ENCODE peak calls at places on chromosomes 1 and 21, in eight cellular contexts. G, Q, V, D, Y, A, H and W are unnamed samples.

GRCh38 chr1:229342305-229342901 is 444 bp downstream of the CCSAP start:
- DNase-seq in G (peak), Q (peak), V (peak), D (peak), Y (peak), A (peak), H (peak), W (peak)

GRCh38 chr1:219837994-219838294 is 90.4 kb downstream of the SLC30A10 start:
- DNase-seq in G (no peak), Q (no peak), V (no peak), D (no peak), Y (no peak), A (no peak), H (no peak), W (no peak)

GRCh38 chr1:218156602-218157001 is 128.5 kb upstream of the RRP15 start:
- DNase-seq in G (no peak), Q (peak), V (no peak), D (no peak), Y (no peak), A (peak), H (peak), W (no peak)

GRCh38 chr1:15299811-15300210 is 52.8 kb downstream of the FHAD1 start:
- DNase-seq in G (no peak), Q (no peak), V (no peak), D (no peak), Y (no peak), A (no peak), H (no peak), W (no peak)

GRCh38 chr1:11037740-11038182 is 9.3 kb downstream of the MASP2 start:
- DNase-seq in G (peak), Q (peak), V (peak), D (peak), Y (peak), A (peak), H (peak), W (peak)

GRCh38 chr21:42061866-42062542 is 9.1 kb upstream of the UMODL1 start:
- DNase-seq in G (no peak), Q (no peak), V (peak), D (no peak), Y (no peak), A (no peak), H (no peak), W (no peak)

GRCh38 chr1:83860506-83861221 is 138.3 kb downstream of the TTLL7 start:
- DNase-seq in G (peak), Q (no peak), V (peak), D (peak), Y (no peak), A (peak), H (peak), W (peak)

GRCh38 chr1:115547661-115548060 is 94.1 kb upstream of the VANGL1 start:
- DNase-seq in G (no peak), Q (no peak), V (no peak), D (peak), Y (no peak), A (no peak), H (no peak), W (no peak)

GRCh38 chr1:223472057-223472456 is 78.8 kb downstream of the CCDC185 start:
- DNase-seq in G (no peak), Q (no peak), V (no peak), D (no peak), Y (no peak), A (no peak), H (no peak), W (no peak)

GRCh38 chr1:18941221-18942141 is 15.0 kb downstream of the IFFO2 start:
- DNase-seq in G (peak), Q (no peak), V (no peak), D (no peak), Y (peak), A (no peak), H (peak), W (peak)

GRCh38 chr1:21349693-21350092 is 59.4 kb upstream of the ECE1 start:
- DNase-seq in G (no peak), Q (no peak), V (no peak), D (no peak), Y (no peak), A (no peak), H (no peak), W (no peak)

GRCh38 chr1:2909797-2910196 is 108.3 kb upstream of the TTC34 start:
- DNase-seq in G (no peak), Q (no peak), V (no peak), D (no peak), Y (no peak), A (no peak), H (no peak), W (no peak)

GRCh38 chr1:77533660-77534295 is 148.7 kb downstream of the ZZZ3 start:
- DNase-seq in G (peak), Q (no peak), V (peak), D (peak), Y (peak), A (peak), H (peak), W (peak)

GRCh38 chr21:41418956-41419680 is 6.9 kb upstream of the MX1 start:
- DNase-seq in G (no peak), Q (no peak), V (no peak), D (no peak), Y (no peak), A (no peak), H (no peak), W (no peak)

GRCh38 chr1:233905416-233906051 is 1.1 kb downstream of the SLC35F3 start:
- DNase-seq in G (no peak), Q (no peak), V (no peak), D (no peak), Y (no peak), A (no peak), H (no peak), W (peak)

GRCh38 chr1:198151688-198152087 is 5.1 kb upstream of the NEK7 start:
- DNase-seq in G (no peak), Q (no peak), V (no peak), D (no peak), Y (no peak), A (no peak), H (no peak), W (no peak)

GRCh38 chr21:36508948-36509347 is 29.0 kb upstream of the CLDN14 start:
- DNase-seq in G (no peak), Q (no peak), V (no peak), D (no peak), Y (no peak), A (no peak), H (no peak), W (no peak)

GRCh38 chr1:145983959-145984830 is 12.2 kb downstream of the TXNIP start:
- DNase-seq in G (peak), Q (no peak), V (no peak), D (no peak), Y (no peak), A (no peak), H (no peak), W (no peak)

GRCh38 chr1:54229281-54229891 is 29.4 kb downstream of the MRPL37 start:
- DNase-seq in G (peak), Q (no peak), V (no peak), D (peak), Y (peak), A (no peak), H (no peak), W (no peak)

GRCh38 chr1:20242890-20243479 is 47.7 kb upstream of the VWA5B1 start:
- DNase-seq in G (no peak), Q (no peak), V (no peak), D (no peak), Y (no peak), A (no peak), H (no peak), W (no peak)